ENCODE peak calls at places on chromosomes 6 and 20, in five cellular contexts. One of them, this sample, is unnamed.

GRCh38 chr20:62063981-62064787 is 1.5 kb downstream of the TAF4 start:
- DNase-seq in B cell: no peak
- DNase-seq in globus pallidus: no peak
- DNase-seq in substantia nigra: no peak
- DNase-seq in lung microvascular endothelial cell: peak; percentile 49
- DNase-seq in this sample: peak; percentile 39

GRCh38 chr6:74605942-74606341 is 599.9 kb downstream of the COL12A1 start:
- DNase-seq in globus pallidus: no peak
- DNase-seq in lung microvascular endothelial cell: no peak
- DNase-seq in substantia nigra: no peak
- DNase-seq in B cell: no peak
- DNase-seq in this sample: no peak

GRCh38 chr6:116221067-116221466 is 32.8 kb downstream of the TSPYL4 start:
- DNase-seq in B cell: no peak
- DNase-seq in globus pallidus: no peak
- DNase-seq in substantia nigra: no peak
- DNase-seq in lung microvascular endothelial cell: peak; percentile 8
- DNase-seq in this sample: no peak

GRCh38 chr6:11363881-11364576 is 131.6 kb upstream of the NEDD9 start:
- DNase-seq in substantia nigra: no peak
- DNase-seq in globus pallidus: no peak
- DNase-seq in lung microvascular endothelial cell: no peak
- DNase-seq in B cell: no peak
- DNase-seq in this sample: no peak

GRCh38 chr6:111294374-111294967 is 188.5 kb downstream of the REV3L start:
- DNase-seq in substantia nigra: no peak
- DNase-seq in B cell: no peak
- DNase-seq in lung microvascular endothelial cell: no peak
- DNase-seq in globus pallidus: no peak
- DNase-seq in this sample: no peak

GRCh38 chr6:159829515-159829914 is 29.4 kb downstream of the PNLDC1 start:
- DNase-seq in substantia nigra: no peak
- DNase-seq in lung microvascular endothelial cell: no peak
- DNase-seq in globus pallidus: no peak
- DNase-seq in B cell: no peak
- DNase-seq in this sample: no peak

GRCh38 chr6:3542032-3542640 is 85.3 kb upstream of the SLC22A23 start:
- DNase-seq in substantia nigra: no peak
- DNase-seq in B cell: no peak
- DNase-seq in lung microvascular endothelial cell: no peak
- DNase-seq in globus pallidus: no peak
- DNase-seq in this sample: no peak

GRCh38 chr20:38590682-38591483 is 9.9 kb downstream of the ADIG start:
- DNase-seq in globus pallidus: no peak
- DNase-seq in substantia nigra: no peak
- DNase-seq in lung microvascular endothelial cell: no peak
- DNase-seq in B cell: no peak
- DNase-seq in this sample: no peak

GRCh38 chr6:135277422-135277821 is 96.3 kb downstream of the MYB start:
- DNase-seq in lung microvascular endothelial cell: no peak
- DNase-seq in globus pallidus: no peak
- DNase-seq in B cell: no peak
- DNase-seq in substantia nigra: no peak
- DNase-seq in this sample: no peak

GRCh38 chr6:13708679-13709261 is 2.9 kb downstream of the RANBP9 start:
- DNase-seq in lung microvascular endothelial cell: peak; percentile 39
- DNase-seq in substantia nigra: no peak
- DNase-seq in B cell: no peak
- DNase-seq in globus pallidus: no peak
- DNase-seq in this sample: no peak

GRCh38 chr20:61529354-61529753 is 277.3 kb downstream of the CDH4 start:
- DNase-seq in substantia nigra: no peak
- DNase-seq in globus pallidus: no peak
- DNase-seq in B cell: no peak
- DNase-seq in lung microvascular endothelial cell: no peak
- DNase-seq in this sample: no peak

GRCh38 chr6:27078734-27079357 is 168.7 kb upstream of the PRSS16 start:
- DNase-seq in lung microvascular endothelial cell: peak; percentile 71
- DNase-seq in B cell: no peak
- DNase-seq in substantia nigra: no peak
- DNase-seq in globus pallidus: peak; percentile 79
- DNase-seq in this sample: peak; percentile 68

GRCh38 chr6:142913511-142914047 is 31.4 kb downstream of the HIVEP2 start:
- DNase-seq in globus pallidus: no peak
- DNase-seq in substantia nigra: no peak
- DNase-seq in lung microvascular endothelial cell: no peak
- DNase-seq in B cell: peak; percentile 79
- DNase-seq in this sample: no peak

GRCh38 chr20:10714236-10714975 is 40.6 kb upstream of the JAG1 start:
- DNase-seq in lung microvascular endothelial cell: no peak
- DNase-seq in substantia nigra: no peak
- DNase-seq in globus pallidus: no peak
- DNase-seq in B cell: no peak
- DNase-seq in this sample: no peak

GRCh38 chr6:4320860-4321259 is 185.5 kb upstream of the ECI2 start:
- DNase-seq in globus pallidus: no peak
- DNase-seq in lung microvascular endothelial cell: peak; percentile 31
- DNase-seq in B cell: no peak
- DNase-seq in substantia nigra: no peak
- DNase-seq in this sample: no peak

GRCh38 chr20:57714409-57715267 is 4.8 kb upstream of the PMEPA1 start:
- DNase-seq in lung microvascular endothelial cell: no peak
- DNase-seq in globus pallidus: no peak
- DNase-seq in B cell: no peak
- DNase-seq in substantia nigra: no peak
- DNase-seq in this sample: no peak

GRCh38 chr6:14796974-14797762 is 448.7 kb upstream of the JARID2 start:
- DNase-seq in substantia nigra: no peak
- DNase-seq in B cell: no peak
- DNase-seq in lung microvascular endothelial cell: no peak
- DNase-seq in globus pallidus: no peak
- DNase-seq in this sample: no peak

GRCh38 chr20:1648101-1648500 is 9.5 kb downstream of the SIRPG start:
- DNase-seq in lung microvascular endothelial cell: no peak
- DNase-seq in B cell: no peak
- DNase-seq in globus pallidus: no peak
- DNase-seq in substantia nigra: no peak
- DNase-seq in this sample: no peak

GRCh38 chr6:99490608-99491007 is 24.6 kb downstream of the USP45 start:
- DNase-seq in globus pallidus: no peak
- DNase-seq in lung microvascular endothelial cell: no peak
- DNase-seq in substantia nigra: no peak
- DNase-seq in B cell: no peak
- DNase-seq in this sample: no peak

GRCh38 chr6:169530762-169531143 is 171.1 kb downstream of the WDR27 start:
- DNase-seq in lung microvascular endothelial cell: no peak
- DNase-seq in B cell: no peak
- DNase-seq in globus pallidus: no peak
- DNase-seq in substantia nigra: no peak
- DNase-seq in this sample: no peak

GRCh38 chr20:17797163-17797562 is 97.4 kb downstream of the BANF2 start:
- DNase-seq in lung microvascular endothelial cell: no peak
- DNase-seq in B cell: no peak
- DNase-seq in globus pallidus: no peak
- DNase-seq in substantia nigra: no peak
- DNase-seq in this sample: no peak

GRCh38 chr6:108476381-108476780 is 84.3 kb upstream of the FOXO3 start:
- DNase-seq in lung microvascular endothelial cell: no peak
- DNase-seq in substantia nigra: no peak
- DNase-seq in globus pallidus: no peak
- DNase-seq in B cell: no peak
- DNase-seq in this sample: no peak

GRCh38 chr20:9609892-9610502 is 95.6 kb downstream of the LAMP5 start:
- DNase-seq in substantia nigra: peak; percentile 18
- DNase-seq in globus pallidus: peak; percentile 79
- DNase-seq in lung microvascular endothelial cell: peak; percentile 67
- DNase-seq in B cell: no peak
- DNase-seq in this sample: peak; percentile 91

GRCh38 chr6:149082320-149082719 is 235.2 kb upstream of the TAB2 start:
- DNase-seq in B cell: peak; percentile 44
- DNase-seq in substantia nigra: peak; percentile 64
- DNase-seq in globus pallidus: peak; percentile 64
- DNase-seq in lung microvascular endothelial cell: peak; percentile 80
- DNase-seq in this sample: peak; percentile 61

GRCh38 chr6:33254591-33254990 is 17.1 kb downstream of the VPS52 start:
- DNase-seq in B cell: no peak
- DNase-seq in substantia nigra: no peak
- DNase-seq in globus pallidus: no peak
- DNase-seq in lung microvascular endothelial cell: no peak
- DNase-seq in this sample: no peak

GRCh38 chr6:41430875-41431274 is 95.5 kb downstream of the NCR2 start:
- DNase-seq in B cell: no peak
- DNase-seq in globus pallidus: no peak
- DNase-seq in substantia nigra: no peak
- DNase-seq in lung microvascular endothelial cell: no peak
- DNase-seq in this sample: no peak

GRCh38 chr6:142821860-142822259 is 123.1 kb downstream of the HIVEP2 start:
- DNase-seq in B cell: no peak
- DNase-seq in lung microvascular endothelial cell: no peak
- DNase-seq in globus pallidus: peak; percentile 30
- DNase-seq in substantia nigra: no peak
- DNase-seq in this sample: peak; percentile 55

GRCh38 chr6:91653954-91654843 is 1067.3 kb upstream of the MAP3K7 start:
- DNase-seq in substantia nigra: no peak
- DNase-seq in lung microvascular endothelial cell: no peak
- DNase-seq in B cell: no peak
- DNase-seq in globus pallidus: no peak
- DNase-seq in this sample: peak; percentile 95

GRCh38 chr6:90406142-90406794 is 109.6 kb upstream of the BACH2 start:
- DNase-seq in substantia nigra: no peak
- DNase-seq in lung microvascular endothelial cell: no peak
- DNase-seq in globus pallidus: no peak
- DNase-seq in B cell: no peak
- DNase-seq in this sample: no peak

GRCh38 chr6:85640806-85641205 is 1.9 kb downstream of the SYNCRIP start:
- DNase-seq in B cell: no peak
- DNase-seq in globus pallidus: no peak
- DNase-seq in lung microvascular endothelial cell: peak; percentile 3
- DNase-seq in substantia nigra: no peak
- DNase-seq in this sample: no peak

GRCh38 chr6:48318670-48319069 is 207.7 kb upstream of the PTCHD4 start:
- DNase-seq in lung microvascular endothelial cell: peak; percentile 18
- DNase-seq in substantia nigra: no peak
- DNase-seq in globus pallidus: no peak
- DNase-seq in B cell: no peak
- DNase-seq in this sample: no peak

GRCh38 chr6:2403546-2403945 is 158.1 kb upstream of the GMDS start:
- DNase-seq in substantia nigra: no peak
- DNase-seq in globus pallidus: no peak
- DNase-seq in lung microvascular endothelial cell: no peak
- DNase-seq in B cell: no peak
- DNase-seq in this sample: no peak

GRCh38 chr6:81075974-81076373 is 676.5 kb downstream of the TENT5A start:
- DNase-seq in B cell: no peak
- DNase-seq in substantia nigra: no peak
- DNase-seq in globus pallidus: peak; percentile 30
- DNase-seq in lung microvascular endothelial cell: no peak
- DNase-seq in this sample: peak; percentile 16

GRCh38 chr20:50586531-50587232 is 76.5 kb downstream of the PTPN1 start:
- DNase-seq in lung microvascular endothelial cell: no peak
- DNase-seq in substantia nigra: no peak
- DNase-seq in globus pallidus: no peak
- DNase-seq in B cell: no peak
- DNase-seq in this sample: peak; percentile 29

GRCh38 chr20:11976966-11977365 is 59.3 kb downstream of the BTBD3 start:
- DNase-seq in B cell: no peak
- DNase-seq in substantia nigra: no peak
- DNase-seq in lung microvascular endothelial cell: no peak
- DNase-seq in globus pallidus: no peak
- DNase-seq in this sample: no peak

GRCh38 chr6:31652925-31653724 is 664 bp upstream of the BAG6 start:
- DNase-seq in lung microvascular endothelial cell: peak; percentile 93
- DNase-seq in globus pallidus: no peak
- DNase-seq in B cell: peak; percentile 89
- DNase-seq in substantia nigra: peak; percentile 85
- DNase-seq in this sample: peak; percentile 94

GRCh38 chr20:35467339-35468224 is 12.2 kb downstream of the CEP250 start:
- DNase-seq in lung microvascular endothelial cell: peak; percentile 17
- DNase-seq in B cell: no peak
- DNase-seq in globus pallidus: no peak
- DNase-seq in substantia nigra: no peak
- DNase-seq in this sample: no peak

GRCh38 chr6:154719854-154720253 is 13.4 kb upstream of the SCAF8 start:
- DNase-seq in B cell: no peak
- DNase-seq in globus pallidus: no peak
- DNase-seq in lung microvascular endothelial cell: no peak
- DNase-seq in substantia nigra: no peak
- DNase-seq in this sample: no peak

GRCh38 chr6:119121367-119121766 is 42.9 kb upstream of the FAM184A start:
- DNase-seq in B cell: no peak
- DNase-seq in globus pallidus: no peak
- DNase-seq in substantia nigra: no peak
- DNase-seq in lung microvascular endothelial cell: no peak
- DNase-seq in this sample: no peak

This sample was measured in G401.